ENCODE peak calls at places on chromosome 14, in six cellular contexts. S is stimulated activated CD4-positive, alpha-beta T cell treated with anti-CD3 and anti-CD28 coated beads, TNF-alpha, amount 100 ng/mL, for 4 hours; O is suprapubic skin; K is progenitor cell of endocrine pancreas; P is Right ventricle myocardium superior; D is AG10803. F is an unnamed sample.

GRCh38 chr14:54366726-54367707 is 29.8 kb upstream of the CDKN3 start:
- DNase-seq in S (no peak), O (no peak), K (no peak), P (no peak), D (peak), F (no peak)

GRCh38 chr14:71430321-71431168 is 501.7 kb upstream of the RGS6 start:
- DNase-seq in S (no peak), O (no peak), K (no peak), P (no peak), D (no peak), F (no peak)

GRCh38 chr14:63435838-63436237 is 107.3 kb downstream of the PPP2R5E start:
- DNase-seq in S (no peak), O (peak), K (no peak), P (peak), D (peak), F (peak)

GRCh38 chr14:72599579-72600470 is 294.1 kb downstream of the DPF3 start:
- DNase-seq in S (no peak), O (no peak), K (no peak), P (no peak), D (no peak), F (no peak)

GRCh38 chr14:52272375-52272774 is 4.9 kb downstream of the PTGDR start:
- DNase-seq in S (no peak), O (no peak), K (no peak), P (no peak), D (peak), F (no peak)

GRCh38 chr14:31362746-31363145 is 57.6 kb downstream of the HEATR5A start:
- DNase-seq in S (no peak), O (no peak), K (no peak), P (no peak), D (no peak), F (no peak)

GRCh38 chr14:24353551-24354529 is 14.0 kb upstream of the RIPK3 start:
- DNase-seq in S (no peak), O (no peak), K (no peak), P (no peak), D (peak), F (no peak)

GRCh38 chr14:92528486-92529100 is 15.0 kb downstream of the RIN3 start:
- DNase-seq in S (no peak), O (no peak), K (no peak), P (no peak), D (no peak), F (no peak)

GRCh38 chr14:55129086-55129427 is at the start of gene LGALS3:
- DNase-seq in S (peak), O (peak), K (peak), P (peak), D (peak), F (peak)

GRCh38 chr14:68767248-68767645 is 25.6 kb downstream of the ZFP36L1 start:
- DNase-seq in S (no peak), O (peak), K (no peak), P (no peak), D (no peak), F (peak)

GRCh38 chr14:90111895-90112534 is 50.2 kb downstream of the KCNK13 start:
- DNase-seq in S (no peak), O (no peak), K (no peak), P (no peak), D (peak), F (no peak)

GRCh38 chr14:58760121-58760520 is 122.4 kb downstream of the DACT1 start:
- DNase-seq in S (no peak), O (no peak), K (no peak), P (no peak), D (no peak), F (no peak)

GRCh38 chr14:70585221-70585620 is 15.2 kb downstream of the MED6 start:
- DNase-seq in S (no peak), O (no peak), K (no peak), P (no peak), D (no peak), F (no peak)

GRCh38 chr14:61965030-61965745 is 203.0 kb downstream of the SNAPC1 start:
- DNase-seq in S (no peak), O (no peak), K (no peak), P (no peak), D (peak), F (no peak)

GRCh38 chr14:21997300-21997699 is 323.7 kb upstream of the OR4E1 start:
- DNase-seq in S (no peak), O (no peak), K (no peak), P (no peak), D (no peak), F (no peak)

F was measured in kidney.